ENCODE peak calls at places on chromosomes 4 and X, in ten cellular contexts. Z, F, Q, A, T, E, S, B, I and K are unnamed samples.

GRCh38 chr4:145177511-145177905 is 2.9 kb downstream of the OTUD4 start:
- DNase-seq in Z (no peak), F (peak; percentile 36), Q (no peak), A (no peak), T (peak; percentile 25), E (no peak), S (no peak), B (no peak), I (no peak), K (no peak)

GRCh38 chr4:2459589-2460349 is 9.1 kb upstream of the RNF4 start:
- DNase-seq in Z (no peak), F (no peak), Q (no peak), A (no peak), T (no peak), E (no peak), S (no peak), B (no peak), I (no peak), K (no peak)

GRCh38 chr4:162461952-162462351 is 298.2 kb upstream of the FSTL5 start:
- DNase-seq in Z (no peak), F (peak; percentile 5), Q (no peak), A (peak; percentile 43), T (peak; percentile 29), E (no peak), S (no peak), B (no peak), I (peak; percentile 15), K (no peak)

GRCh38 chrX:40168183-40169015 is 70.6 kb upstream of the BCOR start:
- DNase-seq in Z (no peak), F (no peak), Q (no peak), A (no peak), T (no peak), E (no peak), S (no peak), B (no peak), I (no peak), K (no peak)

GRCh38 chrX:107135076-107135964 is 16.7 kb upstream of the RBM41 start:
- DNase-seq in Z (no peak), F (peak; percentile 77), Q (no peak), A (peak; percentile 0), T (peak; percentile 61), E (no peak), S (no peak), B (no peak), I (no peak), K (no peak)

GRCh38 chr4:13436962-13437361 is 47.2 kb downstream of the RAB28 start:
- DNase-seq in Z (no peak), F (no peak), Q (no peak), A (no peak), T (no peak), E (no peak), S (no peak), B (no peak), I (no peak), K (no peak)

GRCh38 chrX:136627381-136627780 is 20.6 kb upstream of the CD40LG start:
- DNase-seq in Z (no peak), F (no peak), Q (no peak), A (no peak), T (no peak), E (no peak), S (no peak), B (no peak), I (no peak), K (no peak)

GRCh38 chr4:112830753-112831386 is 193.9 kb downstream of the LARP7 start:
- DNase-seq in Z (no peak), F (no peak), Q (no peak), A (no peak), T (no peak), E (no peak), S (no peak), B (no peak), I (no peak), K (no peak)